ENCODE peak calls at places on chromosomes 13 and 19, in ten cellular contexts. X is right cardiac atrium; Y is effector CD4-positive, alpha-beta T cell; Q is GM12891; J is psoas muscle; B is ascending aorta; E is fibroblast of pulmonary artery; P is RPMI8226; M is neural crest cell; L is stimulated activated CD8-positive, alpha-beta memory T cell treated with anti-CD3 and anti-CD28 coated beads, Interleukin-7, amount 100 ng/mL, for 1 hour. W is an unnamed sample.

GRCh38 chr13:49669735-49670309 is 21.5 kb downstream of the EBPL start:
- DNase-seq in X (peak), Y (no peak), Q (no peak), J (peak), B (no peak), E (peak), P (no peak), M (peak), L (no peak), W (peak)

GRCh38 chr19:35592226-35592625 is 6.3 kb downstream of the PMIS2 start:
- DNase-seq in X (no peak), Y (no peak), Q (peak), J (no peak), B (no peak), E (peak), P (peak), M (no peak), L (no peak), W (no peak)

GRCh38 chr19:10290876-10291553 is 1.3 kb downstream of the ICAM5 start:
- DNase-seq in X (peak), Y (peak), Q (no peak), J (no peak), B (no peak), E (no peak), P (peak), M (no peak), L (no peak), W (peak)

GRCh38 chr13:113283904-113284303 is 13.1 kb upstream of the LAMP1 start:
- DNase-seq in X (no peak), Y (no peak), Q (no peak), J (no peak), B (no peak), E (no peak), P (no peak), M (no peak), L (no peak), W (no peak)

GRCh38 chr19:44753932-44754742 is 5.6 kb downstream of the BCL3 start:
- DNase-seq in X (peak), Y (peak), Q (peak), J (peak), B (peak), E (peak), P (peak), M (no peak), L (peak), W (peak)

GRCh38 chr13:45604892-45605291 is 10.6 kb downstream of the ERICH6B start:
- DNase-seq in X (no peak), Y (no peak), Q (no peak), J (no peak), B (no peak), E (no peak), P (no peak), M (no peak), L (no peak), W (no peak)

GRCh38 chr19:29583196-29584006 is 22.7 kb upstream of the POP4 start:
- DNase-seq in X (no peak), Y (no peak), Q (no peak), J (no peak), B (no peak), E (peak), P (no peak), M (no peak), L (no peak), W (no peak)

GRCh38 chr13:33290421-33290965 is 4.9 kb upstream of the STARD13 start:
- DNase-seq in X (no peak), Y (no peak), Q (no peak), J (no peak), B (no peak), E (no peak), P (no peak), M (no peak), L (no peak), W (no peak)

GRCh38 chr19:39934584-39935233 is at the start of gene FCGBP:
- DNase-seq in X (no peak), Y (no peak), Q (no peak), J (no peak), B (no peak), E (no peak), P (peak), M (no peak), L (no peak), W (no peak)

GRCh38 chr19:35479278-35479677 is 11.0 kb downstream of the KRTDAP start:
- DNase-seq in X (no peak), Y (no peak), Q (no peak), J (no peak), B (no peak), E (no peak), P (no peak), M (no peak), L (no peak), W (no peak)

GRCh38 chr13:76943646-76944045 is 4.7 kb upstream of the ACOD1 start:
- DNase-seq in X (no peak), Y (no peak), Q (no peak), J (no peak), B (no peak), E (no peak), P (no peak), M (no peak), L (no peak), W (no peak)

GRCh38 chr19:48489608-48490216 is 20.5 kb downstream of the CYTH2 start:
- DNase-seq in X (peak), Y (peak), Q (peak), J (peak), B (peak), E (peak), P (peak), M (peak), L (peak), W (peak)

GRCh38 chr13:49320975-49321374 is 73.2 kb downstream of the CDADC1 start:
- DNase-seq in X (no peak), Y (no peak), Q (no peak), J (no peak), B (no peak), E (peak), P (no peak), M (no peak), L (no peak), W (no peak)

GRCh38 chr19:53908933-53909415 is at the start of gene CACNG7:
- DNase-seq in X (no peak), Y (no peak), Q (no peak), J (no peak), B (no peak), E (peak), P (no peak), M (no peak), L (no peak), W (no peak)

GRCh38 chr13:42478531-42479156 is 95.3 kb upstream of the TNFSF11 start:
- DNase-seq in X (no peak), Y (no peak), Q (no peak), J (no peak), B (no peak), E (peak), P (no peak), M (no peak), L (no peak), W (no peak)

W was measured in lung.